ENCODE peak calls at places on chromosomes 16 and 17, in seven cellular contexts. S is EL; V is amniotic stem cell; G is endothelial cell; T is activated CD4-positive, alpha-beta memory T cell treated with anti-CD3 and anti-CD28 coated beads for 36 hours; D is MCF 10A; O is gastrocnemius medialis. M is an unnamed sample.

GRCh38 chr16:81883235-81883634 is 104.1 kb downstream of the PLCG2 start:
- DNase-seq in D (no peak), O (no peak), V (no peak), G (no peak), T (no peak), S (no peak), M (no peak)

GRCh38 chr16:81513204-81514040 is 68.8 kb downstream of the CMIP start:
- DNase-seq in V (no peak), S (peak), O (peak), G (no peak), T (no peak), D (no peak), M (no peak)

GRCh38 chr17:63984651-63985386 is 12.1 kb upstream of the SCN4A start:
- DNase-seq in T (peak), G (no peak), D (peak), V (peak), S (peak), O (peak), M (peak)

GRCh38 chr16:65572156-65572555 is 450.3 kb upstream of the CDH11 start:
- DNase-seq in G (no peak), T (no peak), D (peak), V (peak), S (peak), O (no peak), M (no peak)

GRCh38 chr17:80501739-80502577 is 25.6 kb upstream of the NPTX1 start:
- DNase-seq in O (no peak), T (no peak), G (no peak), S (peak), V (no peak), D (peak), M (no peak)

GRCh38 chr17:80036715-80037477 is 454 bp downstream of the CCDC40 start:
- DNase-seq in G (peak), O (no peak), D (no peak), T (peak), V (peak), S (peak), M (peak)

GRCh38 chr17:75240394-75241142 is 20.8 kb downstream of the GGA3 start:
- DNase-seq in T (peak), O (no peak), G (peak), D (peak), S (peak), V (no peak), M (peak)

GRCh38 chr17:16419074-16419928 is 3.9 kb downstream of the TRPV2 start:
- DNase-seq in T (peak), G (no peak), O (no peak), V (peak), D (peak), S (peak), M (peak)

GRCh38 chr16:67865318-67865717 is 7.5 kb upstream of the EDC4 start:
- DNase-seq in S (peak), G (peak), V (no peak), T (peak), O (no peak), D (peak), M (peak)

GRCh38 chr17:81713556-81714411 is 1.7 kb downstream of the SLC25A10 start:
- DNase-seq in T (no peak), D (no peak), S (no peak), O (no peak), G (no peak), V (no peak), M (no peak)

GRCh38 chr16:11232852-11233726 is 22.9 kb downstream of the SOCS1 start:
- DNase-seq in T (peak), S (no peak), D (no peak), V (no peak), G (no peak), O (no peak), M (no peak)

GRCh38 chr17:17062356-17062755 is 20.1 kb downstream of the MPRIP start:
- DNase-seq in S (no peak), V (no peak), G (no peak), T (no peak), O (no peak), D (no peak), M (no peak)

GRCh38 chr16:66266436-66267286 is 99.8 kb upstream of the CDH5 start:
- DNase-seq in O (peak), V (no peak), T (no peak), D (no peak), G (no peak), S (peak), M (no peak)

GRCh38 chr17:67582632-67583230 is 135.0 kb upstream of the NOL11 start:
- DNase-seq in G (no peak), O (no peak), D (no peak), T (no peak), S (no peak), V (no peak), M (no peak)

GRCh38 chr16:12258806-12259205 is 282.3 kb downstream of the SNX29 start:
- DNase-seq in T (no peak), G (no peak), D (no peak), O (no peak), V (no peak), S (no peak), M (no peak)

GRCh38 chr17:61469474-61469873 is 17.3 kb downstream of the TBX4 start:
- DNase-seq in S (no peak), T (no peak), D (no peak), G (no peak), O (no peak), V (no peak), M (no peak)

GRCh38 chr16:24035127-24035842 is 199.5 kb downstream of the PRKCB start:
- DNase-seq in T (peak), D (no peak), G (no peak), O (no peak), V (no peak), S (no peak), M (no peak)

GRCh38 chr16:58449306-58449705 is 50.6 kb upstream of the NDRG4 start:
- DNase-seq in S (no peak), V (no peak), D (no peak), O (no peak), G (no peak), T (no peak), M (no peak)

GRCh38 chr17:37447641-37448040 is 41.0 kb downstream of the TADA2A start:
- DNase-seq in O (no peak), D (peak), G (no peak), T (no peak), V (peak), S (peak), M (peak)

GRCh38 chr16:55628306-55628968 is 27.4 kb upstream of the SLC6A2 start:
- DNase-seq in V (no peak), D (no peak), G (no peak), O (no peak), T (no peak), S (no peak), M (no peak)

GRCh38 chr17:52470553-52470952 is 312.0 kb upstream of the CA10 start:
- DNase-seq in D (no peak), G (no peak), T (no peak), V (no peak), S (no peak), O (no peak), M (no peak)

GRCh38 chr17:68431661-68432071 is 25.6 kb downstream of the WIPI1 start:
- DNase-seq in G (peak), D (peak), S (peak), T (peak), O (no peak), V (no peak), M (peak)

GRCh38 chr17:58329035-58329807 is 626 bp upstream of the TSPOAP1 start:
- DNase-seq in T (peak), V (no peak), S (no peak), O (no peak), G (no peak), D (no peak), M (no peak)

GRCh38 chr17:69414408-69415274 is at the start of gene MAP2K6:
- DNase-seq in G (peak), V (no peak), S (peak), O (peak), D (peak), T (peak), M (peak)

GRCh38 chr17:65707780-65708179 is 146.3 kb upstream of the AXIN2 start:
- DNase-seq in D (no peak), O (no peak), T (no peak), G (no peak), V (no peak), S (no peak), M (no peak)

GRCh38 chr16:87740441-87740840 is 25.3 kb downstream of the KLHDC4 start:
- DNase-seq in T (no peak), S (no peak), O (no peak), D (no peak), G (no peak), V (no peak), M (no peak)

GRCh38 chr16:59905628-59906027 is 1171.5 kb upstream of the GOT2 start:
- DNase-seq in S (peak), D (peak), G (no peak), T (no peak), V (no peak), O (no peak), M (no peak)

GRCh38 chr17:41420134-41420533 is 4.3 kb downstream of the KRT37 start:
- DNase-seq in G (no peak), V (no peak), S (peak), O (no peak), T (no peak), D (peak), M (no peak)

GRCh38 chr16:66438536-66438935 is 11.4 kb downstream of the BEAN1 start:
- DNase-seq in G (no peak), T (no peak), V (no peak), S (no peak), O (no peak), D (no peak), M (no peak)

GRCh38 chr16:65917466-65917865 is 449.0 kb upstream of the CDH5 start:
- DNase-seq in D (no peak), T (no peak), S (no peak), O (no peak), G (no peak), V (no peak), M (no peak)

GRCh38 chr17:57363998-57364645 is 107.8 kb downstream of the MSI2 start:
- DNase-seq in D (no peak), T (no peak), O (no peak), V (no peak), S (no peak), G (no peak), M (no peak)

GRCh38 chr16:89431158-89431584 is 59.2 kb downstream of the ANKRD11 start:
- DNase-seq in T (no peak), S (peak), V (peak), O (no peak), G (no peak), D (no peak), M (no peak)

GRCh38 chr17:6544770-6545169 is 11.6 kb downstream of the PITPNM3 start:
- DNase-seq in V (no peak), D (no peak), S (no peak), G (no peak), O (no peak), T (no peak), M (no peak)

GRCh38 chr17:40516581-40517285 is 15.3 kb upstream of the TNS4 start:
- DNase-seq in T (peak), G (no peak), V (no peak), O (no peak), S (peak), D (no peak), M (peak)

GRCh38 chr17:61678339-61678738 is 87.3 kb upstream of the NACA2 start:
- DNase-seq in T (no peak), S (no peak), G (no peak), V (no peak), D (no peak), O (no peak), M (no peak)

GRCh38 chr16:9258423-9259051 is 167.1 kb downstream of the HAPSTR1 start:
- DNase-seq in G (peak), O (no peak), V (no peak), D (peak), T (peak), S (peak), M (peak)

GRCh38 chr16:53530046-53530445 is 27.0 kb upstream of the AKTIP start:
- DNase-seq in S (no peak), G (no peak), D (no peak), T (no peak), V (no peak), O (no peak), M (no peak)

M was measured in ACHN.